ENCODE peak calls at places on chromosomes 12 and 14, in six cellular contexts. G is brain microvascular endothelial cell; P is activated CD4-positive, alpha-beta T cell treated with anti-CD3 and anti-CD28 coated beads, Interleukin-2, amount 10 ng/mL, durations not matched to agents 7 days and 5 days; M is HEK293T; Q is astrocyte; N is foreskin melanocyte. Y is an unnamed sample.
A peak's percentile ranks its signal among the peaks of the same experiment; 100 is the strongest.

GRCh38 chr14:105430535-105430934 is 10.9 kb downstream of the MTA1 start:
- DNase-seq in G (peak; percentile 76), P (no peak), M (no peak), Q (peak; percentile 52), N (peak; percentile 18), Y (peak; percentile 67)

GRCh38 chr14:64234877-64235651 is 59.1 kb downstream of the ESR2 start:
- DNase-seq in G (peak; percentile 56), P (no peak), M (no peak), Q (peak; percentile 61), N (peak; percentile 34), Y (peak; percentile 73)

GRCh38 chr14:50047274-50047676 is 69.1 kb downstream of the VCPKMT start:
- DNase-seq in G (no peak), P (no peak), M (no peak), Q (no peak), N (no peak), Y (no peak)

GRCh38 chr12:107622005-107622404 is 63.6 kb upstream of the PWP1 start:
- DNase-seq in G (peak; percentile 20), P (no peak), M (peak; percentile 51), Q (peak; percentile 27), N (no peak), Y (peak; percentile 24)

GRCh38 chr12:40146800-40147797 is 41.2 kb upstream of the SLC2A13 start:
- DNase-seq in G (no peak), P (peak; percentile 22), M (no peak), Q (no peak), N (no peak), Y (no peak)

GRCh38 chr12:119721306-119721705 is 53.4 kb downstream of the PRKAB1 start:
- DNase-seq in G (no peak), P (no peak), M (no peak), Q (no peak), N (no peak), Y (no peak)

GRCh38 chr12:11584213-11584855 is 65.1 kb upstream of the ETV6 start:
- DNase-seq in G (no peak), P (no peak), M (no peak), Q (no peak), N (no peak), Y (peak; percentile 15)

GRCh38 chr14:99725774-99726537 is 41.9 kb downstream of the CYP46A1 start:
- DNase-seq in G (no peak), P (no peak), M (no peak), Q (no peak), N (no peak), Y (no peak)

GRCh38 chr12:126095748-126096510 is 1030.7 kb downstream of the AACS start:
- DNase-seq in G (no peak), P (no peak), M (no peak), Q (no peak), N (no peak), Y (no peak)

GRCh38 chr12:110756611-110757010 is 13.9 kb upstream of the PPP1CC start:
- DNase-seq in G (no peak), P (no peak), M (no peak), Q (peak; percentile 53), N (no peak), Y (peak; percentile 67)

GRCh38 chr14:20632831-20633771 is 8.4 kb downstream of the OR6S1 start:
- DNase-seq in G (peak; percentile 85), P (peak; percentile 71), M (peak; percentile 65), Q (peak; percentile 73), N (peak; percentile 77), Y (peak; percentile 88)

Y was measured in M059J.